ENCODE peak calls at places on chromosomes 16 and 17, in seven cellular contexts. W is mucosa of gallbladder, I is HFFc6, N is fibroblast of the aortic adventitia, S is immature natural killer cell, J is cardiac muscle cell, U is cardiac fibroblast. P is an unnamed sample.

GRCh38 chr17:21039839-21040575 is 2.8 kb downstream of the USP22 start:
- DNase-seq in I (peak; percentile 49), U (peak; percentile 57), N (peak; percentile 57), S (peak; percentile 17), W (no peak), J (peak; percentile 59), P (no peak)

GRCh38 chr17:20008242-20009051 is 712 bp upstream of the SPECC1 start:
- DNase-seq in U (no peak), W (peak; percentile 21), J (peak; percentile 26), I (no peak), S (no peak), N (no peak), P (peak; percentile 28)

GRCh38 chr17:7843536-7844291 is 9.7 kb downstream of the KDM6B start:
- DNase-seq in S (peak; percentile 95), I (peak; percentile 59), N (peak; percentile 82), J (peak; percentile 92), W (peak; percentile 85), U (peak; percentile 93), P (peak; percentile 91)

GRCh38 chr16:88847654-88848053 is 9.1 kb downstream of the GALNS start:
- DNase-seq in I (no peak), J (no peak), S (no peak), W (no peak), N (no peak), U (no peak), P (no peak)

GRCh38 chr17:77011173-77012011 is 129.4 kb upstream of the SEC14L1 start:
- DNase-seq in N (peak; percentile 58), I (peak; percentile 44), W (peak; percentile 35), J (peak; percentile 58), U (peak; percentile 61), S (peak; percentile 31), P (peak; percentile 41)

GRCh38 chr17:13337864-13338371 is 263.8 kb downstream of the HS3ST3A1 start:
- DNase-seq in S (no peak), J (peak; percentile 63), N (peak; percentile 85), U (peak; percentile 78), I (peak; percentile 51), W (peak; percentile 33), P (no peak)

GRCh38 chr17:70121136-70121535 is 46.1 kb downstream of the KCNJ16 start:
- DNase-seq in S (no peak), J (no peak), U (no peak), N (peak; percentile 2), W (no peak), I (no peak), P (no peak)

GRCh38 chr17:21058098-21058893 is 15.5 kb upstream of the USP22 start:
- DNase-seq in W (no peak), S (no peak), N (peak; percentile 34), J (no peak), I (peak; percentile 48), U (peak; percentile 53), P (no peak)

GRCh38 chr17:38864636-38865398 is 5.0 kb upstream of the LASP1 start:
- DNase-seq in U (peak; percentile 68), J (peak; percentile 40), S (no peak), W (no peak), I (no peak), N (no peak), P (no peak)

GRCh38 chr17:67506966-67507365 is 129.9 kb downstream of the PITPNC1 start:
- DNase-seq in N (peak; percentile 57), S (no peak), J (no peak), U (no peak), W (no peak), I (peak; percentile 86), P (no peak)

GRCh38 chr17:39541652-39542051 is 66.1 kb downstream of the NEUROD2 start:
- DNase-seq in W (no peak), U (no peak), J (no peak), I (no peak), S (no peak), N (no peak), P (no peak)

GRCh38 chr16:1264257-1265089 is 8.6 kb downstream of the TPSD1 start:
- DNase-seq in I (no peak), U (no peak), S (no peak), J (no peak), N (no peak), W (no peak), P (no peak)

GRCh38 chr17:7079581-7080444 is at the start of gene CLEC10A:
- DNase-seq in J (no peak), W (no peak), U (no peak), I (no peak), N (no peak), S (no peak), P (no peak)

GRCh38 chr16:74521691-74522090 is 85.2 kb downstream of the GLG1 start:
- DNase-seq in N (peak; percentile 33), I (peak; percentile 43), W (no peak), S (no peak), J (no peak), U (peak; percentile 49), P (no peak)

GRCh38 chr17:69773081-69773480 is 301.9 kb upstream of the KCNJ16 start:
- DNase-seq in I (peak; percentile 30), W (no peak), U (no peak), S (no peak), N (peak; percentile 30), J (no peak), P (no peak)

GRCh38 chr16:73015612-73016487 is 32.1 kb downstream of the ZFHX3 start:
- DNase-seq in N (no peak), W (peak; percentile 48), I (no peak), S (no peak), U (no peak), J (no peak), P (peak; percentile 14)

GRCh38 chr16:3645504-3646347 is 8.8 kb upstream of the DNASE1 start:
- DNase-seq in W (no peak), I (no peak), J (peak; percentile 69), S (no peak), N (no peak), U (peak; percentile 10), P (no peak)

GRCh38 chr16:86494039-86494564 is 16.2 kb upstream of the FOXF1 start:
- DNase-seq in U (no peak), N (no peak), S (no peak), I (no peak), W (no peak), J (no peak), P (no peak)

GRCh38 chr17:72422505-72423285 is 301.9 kb downstream of the SOX9 start:
- DNase-seq in N (peak; percentile 62), I (peak; percentile 96), J (peak; percentile 21), W (peak; percentile 80), S (no peak), U (peak; percentile 76), P (peak; percentile 59)

GRCh38 chr16:28013878-28014277 is 49.6 kb downstream of the GSG1L start:
- DNase-seq in I (no peak), N (no peak), J (no peak), U (no peak), S (no peak), W (no peak), P (no peak)